ENCODE peak calls at places on chromosome 17, in five cellular contexts. L is NCI-H226; I is effector memory CD8-positive, alpha-beta T cell; P is tibial artery; Q is MCF 10A. O is an unnamed sample.

GRCh38 chr17:75995385-75995925 is 5.2 kb upstream of the CDK3 start:
- DNase-seq in L (no peak), I (no peak), P (peak), Q (no peak), O (no peak)

GRCh38 chr17:49371178-49371834 is 9.3 kb upstream of the ZNF652 start:
- DNase-seq in L (no peak), I (no peak), P (no peak), Q (no peak), O (no peak)

GRCh38 chr17:58455491-58455890 is 32.7 kb downstream of the HSF5 start:
- DNase-seq in L (no peak), I (no peak), P (no peak), Q (no peak), O (no peak)

GRCh38 chr17:42891539-42892152 is 9.0 kb upstream of the G6PC1 start:
- DNase-seq in L (no peak), I (no peak), P (peak), Q (no peak), O (peak)

GRCh38 chr17:4588862-4589625 is 4.7 kb downstream of the SMTNL2 start:
- DNase-seq in L (no peak), I (no peak), P (peak), Q (no peak), O (no peak)

GRCh38 chr17:8125196-8125946 is 1.5 kb upstream of the HES7 start:
- DNase-seq in L (peak), I (peak), P (peak), Q (peak), O (peak)

GRCh38 chr17:3879181-3879580 is 13.7 kb downstream of the CAMKK1 start:
- DNase-seq in L (peak), I (no peak), P (no peak), Q (no peak), O (no peak)

GRCh38 chr17:79622776-79623175 is 11.9 kb upstream of the RBFOX3 start:
- DNase-seq in L (no peak), I (no peak), P (peak), Q (no peak), O (no peak)

GRCh38 chr17:40176409-40177110 is 710 bp upstream of the RAPGEFL1 start:
- DNase-seq in L (no peak), I (no peak), P (no peak), Q (peak), O (peak)

GRCh38 chr17:29148257-29148789 is 31.9 kb downstream of the MYO18A start:
- DNase-seq in L (no peak), I (no peak), P (no peak), Q (no peak), O (peak)

GRCh38 chr17:31318298-31319190 is 2.9 kb downstream of the EVI2A start:
- DNase-seq in L (peak), I (peak), P (peak), Q (peak), O (no peak)

GRCh38 chr17:74354561-74354960 is 7.1 kb downstream of the BTBD17 start:
- DNase-seq in L (no peak), I (no peak), P (no peak), Q (no peak), O (peak)

GRCh38 chr17:65131244-65131643 is 5.9 kb upstream of the RGS9 start:
- DNase-seq in L (no peak), I (no peak), P (no peak), Q (no peak), O (no peak)

GRCh38 chr17:75492555-75493168 is 22.7 kb downstream of the CASKIN2 start:
- DNase-seq in L (no peak), I (no peak), P (no peak), Q (no peak), O (no peak)

GRCh38 chr17:40560592-40561293 is 4.5 kb downstream of the CCR7 start:
- DNase-seq in L (no peak), I (peak), P (no peak), Q (no peak), O (no peak)

GRCh38 chr17:66944365-66945203 is 19.9 kb upstream of the CACNG4 start:
- DNase-seq in L (peak), I (no peak), P (no peak), Q (no peak), O (no peak)

GRCh38 chr17:56489980-56490379 is 103.5 kb upstream of the NOG start:
- DNase-seq in L (no peak), I (no peak), P (no peak), Q (no peak), O (no peak)

GRCh38 chr17:40951011-40951622 is 13.7 kb upstream of the KRT23 start:
- DNase-seq in L (no peak), I (no peak), P (no peak), Q (no peak), O (no peak)

GRCh38 chr17:76252040-76252954 is 12.0 kb upstream of the RNF157 start:
- DNase-seq in L (peak), I (no peak), P (peak), Q (peak), O (peak)

GRCh38 chr17:60901806-60902205 is 224.2 kb downstream of the BCAS3 start:
- DNase-seq in L (peak), I (no peak), P (no peak), Q (peak), O (no peak)

GRCh38 chr17:6422654-6423241 is 12.2 kb downstream of the AIPL1 start:
- DNase-seq in L (no peak), I (no peak), P (no peak), Q (no peak), O (no peak)

GRCh38 chr17:58533616-58534188 is 19.3 kb upstream of the MTMR4 start:
- DNase-seq in L (no peak), I (no peak), P (no peak), Q (no peak), O (no peak)

GRCh38 chr17:40068129-40068581 is 5.4 kb downstream of the THRA start:
- DNase-seq in L (peak), I (no peak), P (no peak), Q (no peak), O (no peak)

GRCh38 chr17:8117980-8118768 is at the start of gene ALOXE3:
- DNase-seq in L (peak), I (no peak), P (no peak), Q (peak), O (no peak)

GRCh38 chr17:74219576-74220133 is 6.3 kb downstream of the TTYH2 start:
- DNase-seq in L (no peak), I (no peak), P (no peak), Q (no peak), O (no peak)

GRCh38 chr17:81067331-81067730 is 32.4 kb downstream of the BAIAP2 start:
- DNase-seq in L (no peak), I (no peak), P (no peak), Q (no peak), O (no peak)